ENCODE peak calls at places on chromosomes 13 and 19, in four cellular contexts. One of them, this sample, is unnamed.

GRCh38 chr19:7318176-7318575 is 24.0 kb upstream of the INSR start:
- DNase-seq in endothelial cell of umbilical vein: no peak
- DNase-seq in HFF-Myc: no peak
- DNase-seq in psoas muscle: no peak
- DNase-seq in this sample: no peak

GRCh38 chr13:51814825-51815650 is 11.1 kb upstream of the DHRS12 start:
- DNase-seq in endothelial cell of umbilical vein: peak
- DNase-seq in HFF-Myc: no peak
- DNase-seq in psoas muscle: peak
- DNase-seq in this sample: no peak

GRCh38 chr13:99821741-99822140 is 149.8 kb downstream of the ZIC5 start:
- DNase-seq in endothelial cell of umbilical vein: no peak
- DNase-seq in HFF-Myc: peak
- DNase-seq in psoas muscle: no peak
- DNase-seq in this sample: no peak

GRCh38 chr13:20616059-20616797 is 49.3 kb downstream of the IFT88 start:
- DNase-seq in endothelial cell of umbilical vein: peak
- DNase-seq in HFF-Myc: peak
- DNase-seq in psoas muscle: no peak
- DNase-seq in this sample: no peak

GRCh38 chr13:50082426-50083283 is 67.4 kb downstream of the KCNRG start:
- DNase-seq in endothelial cell of umbilical vein: peak
- DNase-seq in HFF-Myc: peak
- DNase-seq in psoas muscle: peak
- DNase-seq in this sample: peak

GRCh38 chr13:106566682-106567420 is 1.1 kb downstream of the ARGLU1 start:
- DNase-seq in endothelial cell of umbilical vein: peak
- DNase-seq in HFF-Myc: peak
- DNase-seq in psoas muscle: peak
- DNase-seq in this sample: no peak

GRCh38 chr13:40377783-40378182 is 288.7 kb downstream of the FOXO1 start:
- DNase-seq in endothelial cell of umbilical vein: no peak
- DNase-seq in HFF-Myc: no peak
- DNase-seq in psoas muscle: no peak
- DNase-seq in this sample: no peak

GRCh38 chr19:39193785-39194184 is 3.0 kb upstream of the NCCRP1 start:
- DNase-seq in endothelial cell of umbilical vein: no peak
- DNase-seq in HFF-Myc: no peak
- DNase-seq in psoas muscle: no peak
- DNase-seq in this sample: no peak

GRCh38 chr19:16714702-16715294 is 4.8 kb upstream of the NWD1 start:
- DNase-seq in endothelial cell of umbilical vein: peak
- DNase-seq in HFF-Myc: peak
- DNase-seq in psoas muscle: peak
- DNase-seq in this sample: no peak

GRCh38 chr19:33064117-33064777 is 441 bp downstream of the RHPN2 start:
- DNase-seq in endothelial cell of umbilical vein: no peak
- DNase-seq in HFF-Myc: no peak
- DNase-seq in psoas muscle: peak
- DNase-seq in this sample: peak

GRCh38 chr19:57611113-57611512 is 2.9 kb upstream of the ZNF134 start:
- DNase-seq in endothelial cell of umbilical vein: no peak
- DNase-seq in HFF-Myc: no peak
- DNase-seq in psoas muscle: no peak
- DNase-seq in this sample: no peak

GRCh38 chr13:26499209-26499601 is 58.3 kb upstream of the WASF3 start:
- DNase-seq in endothelial cell of umbilical vein: no peak
- DNase-seq in HFF-Myc: no peak
- DNase-seq in psoas muscle: no peak
- DNase-seq in this sample: no peak

GRCh38 chr13:66087149-66087780 is 1142.9 kb downstream of the PCDH9 start:
- DNase-seq in endothelial cell of umbilical vein: no peak
- DNase-seq in HFF-Myc: no peak
- DNase-seq in psoas muscle: no peak
- DNase-seq in this sample: no peak

GRCh38 chr19:1429750-1430149 is 8.4 kb upstream of the RPS15 start:
- DNase-seq in endothelial cell of umbilical vein: no peak
- DNase-seq in HFF-Myc: no peak
- DNase-seq in psoas muscle: no peak
- DNase-seq in this sample: no peak

GRCh38 chr19:54792814-54793213 is 10.6 kb upstream of the KIR2DL4 start:
- DNase-seq in endothelial cell of umbilical vein: no peak
- DNase-seq in HFF-Myc: no peak
- DNase-seq in psoas muscle: no peak
- DNase-seq in this sample: no peak

GRCh38 chr19:14352526-14352925 is 28.7 kb upstream of the ADGRE5 start:
- DNase-seq in endothelial cell of umbilical vein: no peak
- DNase-seq in HFF-Myc: no peak
- DNase-seq in psoas muscle: no peak
- DNase-seq in this sample: no peak

GRCh38 chr13:48660356-48661076 is 6.8 kb downstream of the CYSLTR2 start:
- DNase-seq in endothelial cell of umbilical vein: no peak
- DNase-seq in HFF-Myc: no peak
- DNase-seq in psoas muscle: no peak
- DNase-seq in this sample: no peak

GRCh38 chr13:100875392-100876043 is 200.9 kb upstream of the TMTC4 start:
- DNase-seq in endothelial cell of umbilical vein: peak
- DNase-seq in HFF-Myc: peak
- DNase-seq in psoas muscle: no peak
- DNase-seq in this sample: no peak

GRCh38 chr13:44109986-44110640 is 230.4 kb downstream of the LACC1 start:
- DNase-seq in endothelial cell of umbilical vein: no peak
- DNase-seq in HFF-Myc: no peak
- DNase-seq in psoas muscle: no peak
- DNase-seq in this sample: no peak

GRCh38 chr13:102873653-102874052 is 27.8 kb downstream of the ERCC5 start:
- DNase-seq in endothelial cell of umbilical vein: peak
- DNase-seq in HFF-Myc: no peak
- DNase-seq in psoas muscle: no peak
- DNase-seq in this sample: no peak

GRCh38 chr13:113374511-113375175 is 10.7 kb upstream of the GRTP1 start:
- DNase-seq in endothelial cell of umbilical vein: no peak
- DNase-seq in HFF-Myc: no peak
- DNase-seq in psoas muscle: no peak
- DNase-seq in this sample: no peak

GRCh38 chr19:40754611-40755247 is 3.7 kb downstream of the SNRPA start:
- DNase-seq in endothelial cell of umbilical vein: no peak
- DNase-seq in HFF-Myc: no peak
- DNase-seq in psoas muscle: no peak
- DNase-seq in this sample: no peak

GRCh38 chr13:24670927-24671326 is 9.3 kb upstream of the ATP12A start:
- DNase-seq in endothelial cell of umbilical vein: no peak
- DNase-seq in HFF-Myc: no peak
- DNase-seq in psoas muscle: no peak
- DNase-seq in this sample: no peak

GRCh38 chr13:69306766-69307165 is 800.9 kb upstream of the ATXN8OS start:
- DNase-seq in endothelial cell of umbilical vein: no peak
- DNase-seq in HFF-Myc: no peak
- DNase-seq in psoas muscle: no peak
- DNase-seq in this sample: no peak

GRCh38 chr19:10291554-10292205 is 1.9 kb downstream of the ICAM5 start:
- DNase-seq in endothelial cell of umbilical vein: no peak
- DNase-seq in HFF-Myc: no peak
- DNase-seq in psoas muscle: no peak
- DNase-seq in this sample: no peak

GRCh38 chr13:95779522-95779921 is 102.6 kb downstream of the DNAJC3 start:
- DNase-seq in endothelial cell of umbilical vein: no peak
- DNase-seq in HFF-Myc: no peak
- DNase-seq in psoas muscle: no peak
- DNase-seq in this sample: no peak

GRCh38 chr19:4713384-4713951 is 10.2 kb downstream of the DPP9 start:
- DNase-seq in endothelial cell of umbilical vein: peak
- DNase-seq in HFF-Myc: peak
- DNase-seq in psoas muscle: peak
- DNase-seq in this sample: no peak

GRCh38 chr13:50400035-50400726 is 384.9 kb downstream of the KCNRG start:
- DNase-seq in endothelial cell of umbilical vein: peak
- DNase-seq in HFF-Myc: no peak
- DNase-seq in psoas muscle: peak
- DNase-seq in this sample: no peak

GRCh38 chr19:44694184-44694579 is 4.8 kb upstream of the CEACAM16 start:
- DNase-seq in endothelial cell of umbilical vein: no peak
- DNase-seq in HFF-Myc: no peak
- DNase-seq in psoas muscle: no peak
- DNase-seq in this sample: no peak
- TF ChIP-seq CTCF in endothelial cell of umbilical vein: peak
- TF ChIP-seq CTCF in HFF-Myc: peak
- TF ChIP-seq CTCF in psoas muscle: no peak
- TF ChIP-seq CTCF in this sample: peak

DNA sequence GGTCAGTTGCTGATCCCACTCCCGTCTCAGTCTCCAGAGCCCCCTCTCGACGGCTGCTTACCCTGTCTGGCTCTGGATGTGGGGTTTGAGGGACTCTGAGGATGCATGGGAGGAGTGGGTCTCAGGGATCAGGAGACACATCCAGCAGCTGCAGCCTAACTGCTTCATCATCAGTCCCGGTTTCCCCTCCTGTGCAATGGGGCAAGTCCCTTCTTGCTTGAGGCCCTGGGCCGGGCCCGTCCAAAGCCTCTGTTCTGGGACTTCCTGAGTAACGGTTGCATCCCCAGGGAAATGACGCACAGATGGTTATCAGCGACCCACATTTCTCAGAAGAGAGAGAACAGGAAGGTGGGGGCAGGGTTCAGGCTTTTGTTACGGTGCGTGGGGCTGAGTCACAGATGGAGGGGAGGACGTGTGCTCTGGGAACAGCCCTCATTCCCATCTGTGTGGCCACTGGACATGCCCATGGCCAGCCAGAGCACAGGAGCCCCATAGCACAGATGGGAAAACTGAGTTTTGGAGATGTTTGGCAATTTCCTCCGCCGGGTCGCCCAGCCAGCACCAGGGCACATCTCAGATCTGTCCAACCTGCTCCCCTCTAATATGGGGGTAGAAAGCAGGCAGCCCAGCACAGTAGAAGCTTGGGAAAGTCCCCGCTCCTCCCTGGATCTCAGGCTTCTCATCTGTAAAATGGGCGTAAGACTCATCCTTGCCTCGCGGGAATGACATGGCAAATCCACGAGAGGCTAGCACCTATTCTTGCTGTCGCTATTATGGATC is 19.3 kb downstream of the GNA15 start:
- DNase-seq in endothelial cell of umbilical vein: peak
- DNase-seq in HFF-Myc: peak
- DNase-seq in psoas muscle: peak
- DNase-seq in this sample: no peak
- TF ChIP-seq CTCF in endothelial cell of umbilical vein: no peak
- TF ChIP-seq CTCF in HFF-Myc: no peak
- TF ChIP-seq CTCF in psoas muscle: no peak
- TF ChIP-seq CTCF in this sample: no peak

DNA sequence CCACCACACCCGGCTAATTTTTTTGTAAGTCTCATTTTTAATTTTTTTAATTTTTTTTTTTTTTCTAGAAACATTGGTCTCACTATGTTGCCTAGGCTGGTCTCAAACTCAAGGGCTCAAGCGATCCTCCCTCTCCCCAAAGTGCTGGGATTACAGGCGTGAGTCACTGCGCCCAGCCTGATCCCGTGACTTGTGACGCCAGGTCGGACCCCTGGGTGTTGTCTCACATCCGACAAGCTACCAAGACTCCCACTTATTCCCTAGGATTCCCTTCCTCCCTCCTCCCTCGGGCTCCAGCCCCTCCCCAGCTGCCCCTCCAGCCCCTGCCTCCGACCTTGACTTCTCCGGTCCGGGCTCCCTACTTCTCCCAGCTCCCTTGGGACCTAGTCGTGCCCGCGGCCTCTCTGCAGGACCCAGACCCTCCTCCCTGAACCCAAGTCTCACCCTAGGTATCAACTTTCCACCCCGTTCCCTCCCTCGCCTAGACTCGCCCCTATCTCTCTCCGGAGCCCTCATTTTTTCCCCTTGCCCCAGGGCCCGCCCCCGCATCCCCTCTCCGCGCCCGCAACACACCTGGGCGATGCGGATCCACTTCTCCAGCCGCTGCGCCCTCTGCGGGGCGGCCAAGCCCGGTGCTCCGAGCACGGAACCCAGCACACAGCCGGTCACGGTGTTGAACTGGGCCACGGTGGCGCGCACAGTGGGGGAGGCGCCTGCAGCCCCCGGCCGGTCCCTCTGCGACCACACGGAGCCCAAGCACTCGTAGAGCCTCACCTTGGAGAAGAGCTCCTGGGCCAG is 13.1 kb downstream of the RGL3 start:
- DNase-seq in endothelial cell of umbilical vein: no peak
- DNase-seq in HFF-Myc: no peak
- DNase-seq in psoas muscle: no peak
- DNase-seq in this sample: no peak
- TF ChIP-seq CTCF in endothelial cell of umbilical vein: peak
- TF ChIP-seq CTCF in HFF-Myc: peak
- TF ChIP-seq CTCF in psoas muscle: no peak
- TF ChIP-seq CTCF in this sample: no peak

DNA sequence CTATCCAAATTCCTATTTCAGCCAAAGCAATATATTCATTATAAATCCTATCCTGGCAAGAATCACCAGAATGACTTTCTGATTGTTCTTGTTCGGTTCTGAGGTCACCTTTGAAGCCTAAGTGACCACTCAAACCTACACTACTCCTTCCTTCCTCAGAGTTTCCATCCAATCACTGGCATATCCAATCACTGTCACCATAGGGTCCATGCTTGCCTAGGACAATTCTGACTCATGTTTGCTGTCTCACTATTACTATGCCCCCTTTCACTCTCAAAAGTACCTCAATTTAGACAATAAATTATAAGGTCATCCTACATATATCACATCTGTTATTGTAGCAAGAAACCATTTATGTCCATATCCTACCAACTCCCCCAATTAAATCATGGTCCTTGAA is 58.9 kb downstream of the UBL3 start:
- DNase-seq in endothelial cell of umbilical vein: no peak
- DNase-seq in HFF-Myc: no peak
- DNase-seq in psoas muscle: no peak
- DNase-seq in this sample: no peak
- TF ChIP-seq CTCF in endothelial cell of umbilical vein: no peak
- TF ChIP-seq CTCF in HFF-Myc: no peak
- TF ChIP-seq CTCF in psoas muscle: no peak
- TF ChIP-seq CTCF in this sample: no peak

This sample was measured in type B pancreatic cell.